ENCODE peak calls at places on chromosomes 12 and 14, in five cellular contexts. One of them, this sample, is unnamed. For H3K36me3, the result is how much of the 10 kb centered on the place peaks cover.

GRCh38 chr14:36254020-36254614 is 66.3 kb downstream of the MBIP start:
- DNase-seq in prostate gland: no peak
- DNase-seq in stomach: no peak
- DNase-seq in K562: no peak
- DNase-seq in tibial nerve: no peak
- DNase-seq in this sample: no peak

GRCh38 chr12:120972870-120973543 is 5.3 kb upstream of the HNF1A start:
- DNase-seq in prostate gland: no peak
- DNase-seq in stomach: no peak
- DNase-seq in K562: no peak
- DNase-seq in tibial nerve: no peak
- DNase-seq in this sample: no peak

GRCh38 chr12:92272301-92272964 is 126.8 kb upstream of the BTG1 start:
- DNase-seq in prostate gland: peak
- DNase-seq in stomach: no peak
- DNase-seq in K562: no peak
- DNase-seq in tibial nerve: no peak
- DNase-seq in this sample: no peak

GRCh38 chr14:99716091-99716849 is 32.2 kb downstream of the CYP46A1 start:
- DNase-seq in prostate gland: no peak
- DNase-seq in stomach: no peak
- DNase-seq in K562: no peak
- DNase-seq in tibial nerve: no peak
- DNase-seq in this sample: peak

GRCh38 chr14:77306406-77307098 is 14.1 kb downstream of the POMT2 start:
- DNase-seq in prostate gland: no peak
- DNase-seq in stomach: no peak
- DNase-seq in K562: no peak
- DNase-seq in tibial nerve: no peak
- DNase-seq in this sample: no peak

GRCh38 chr14:53640695-53641094 is 315.9 kb downstream of the BMP4 start:
- DNase-seq in prostate gland: no peak
- DNase-seq in stomach: no peak
- DNase-seq in K562: no peak
- DNase-seq in tibial nerve: no peak
- DNase-seq in this sample: no peak

GRCh38 chr12:77161944-77162343 is 96.6 kb upstream of the E2F7 start:
- DNase-seq in prostate gland: no peak
- DNase-seq in stomach: no peak
- DNase-seq in K562: no peak
- DNase-seq in tibial nerve: no peak
- DNase-seq in this sample: no peak

GRCh38 chr14:33738481-33738880 is 212.4 kb downstream of the EGLN3 start:
- DNase-seq in prostate gland: no peak
- DNase-seq in stomach: no peak
- DNase-seq in K562: no peak
- DNase-seq in tibial nerve: no peak
- DNase-seq in this sample: no peak

GRCh38 chr14:67514650-67515385 is 18.3 kb upstream of the PLEKHH1 start:
- DNase-seq in prostate gland: no peak
- DNase-seq in stomach: peak
- DNase-seq in K562: peak
- DNase-seq in tibial nerve: no peak
- DNase-seq in this sample: peak

DNA sequence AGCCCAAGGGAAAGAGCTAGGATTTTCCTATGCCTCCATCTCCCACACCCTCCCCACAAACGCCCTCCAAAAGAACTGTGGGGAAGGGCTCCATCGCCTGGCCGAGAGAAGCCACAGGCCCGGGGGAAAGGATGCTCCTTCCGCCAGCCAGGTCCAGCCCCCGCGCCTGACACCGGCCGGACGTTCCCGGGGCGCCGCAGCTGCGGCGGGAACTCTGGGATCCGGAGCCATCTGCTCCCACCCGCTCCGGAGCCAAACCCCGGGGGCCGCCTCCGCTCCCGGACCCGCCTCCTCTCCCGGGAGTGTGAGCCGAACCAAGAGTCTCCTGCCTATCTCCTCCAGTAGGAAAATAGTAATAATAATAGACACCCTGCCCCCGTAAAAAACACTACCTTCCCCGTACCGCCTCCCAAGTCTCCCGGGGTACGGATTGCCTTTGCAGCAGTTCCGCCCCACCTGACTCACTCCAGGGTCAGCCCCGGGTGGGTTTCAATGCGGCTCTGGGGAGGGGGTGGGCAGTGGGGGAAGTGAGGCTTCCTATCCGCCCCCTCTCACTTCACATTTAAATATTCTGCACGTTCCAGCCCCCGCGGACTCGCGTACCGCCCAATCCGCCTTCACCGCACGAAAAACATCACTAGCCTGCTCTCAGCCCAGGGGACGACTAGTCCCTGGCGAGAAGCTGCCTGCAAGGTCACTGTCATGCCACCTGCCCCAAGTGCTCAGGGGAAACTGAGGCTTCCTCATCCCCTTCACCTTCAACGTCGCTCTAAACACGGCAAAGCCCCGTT is 2.4 kb downstream of the AGAP2 start:
- DNase-seq in prostate gland: no peak
- DNase-seq in stomach: no peak
- DNase-seq in K562: peak
- DNase-seq in tibial nerve: no peak
- DNase-seq in this sample: no peak
- H3K36me3 ChIP-seq in prostate gland: under half
- H3K36me3 ChIP-seq in stomach: under half
- H3K36me3 ChIP-seq in K562: under half
- H3K36me3 ChIP-seq in tibial nerve: under half
- H3K36me3 ChIP-seq in this sample: under half

GRCh38 chr12:96108321-96108720 is 72.9 kb upstream of the LTA4H start:
- DNase-seq in prostate gland: no peak
- DNase-seq in stomach: no peak
- DNase-seq in K562: no peak
- DNase-seq in tibial nerve: no peak
- DNase-seq in this sample: peak
- TF ChIP-seq POLR2A in prostate gland: no peak
- TF ChIP-seq POLR2A in stomach: no peak
- TF ChIP-seq POLR2A in K562: no peak
- TF ChIP-seq POLR2A in tibial nerve: no peak
- TF ChIP-seq POLR2A in this sample: no peak

GRCh38 chr12:12206776-12207388 is 60.0 kb downstream of the LRP6 start:
- DNase-seq in prostate gland: no peak
- DNase-seq in stomach: no peak
- DNase-seq in K562: no peak
- DNase-seq in tibial nerve: no peak
- DNase-seq in this sample: no peak
- TF ChIP-seq CTCF in prostate gland: no peak
- TF ChIP-seq CTCF in stomach: no peak
- TF ChIP-seq CTCF in K562: no peak
- TF ChIP-seq CTCF in tibial nerve: no peak
- TF ChIP-seq CTCF in this sample: no peak

GRCh38 chr12:121980211-121980891 is 41.3 kb upstream of the BCL7A start:
- DNase-seq in prostate gland: no peak
- DNase-seq in stomach: no peak
- DNase-seq in K562: no peak
- DNase-seq in tibial nerve: no peak
- DNase-seq in this sample: no peak
- H3K36me3 ChIP-seq in prostate gland: under half
- H3K36me3 ChIP-seq in stomach: under half
- H3K36me3 ChIP-seq in K562: under half
- H3K36me3 ChIP-seq in tibial nerve: under half
- H3K36me3 ChIP-seq in this sample: under half

GRCh38 chr12:132557291-132557968 is 53.0 kb downstream of the LRCOL1 start:
- DNase-seq in prostate gland: no peak
- DNase-seq in stomach: no peak
- DNase-seq in K562: no peak
- DNase-seq in tibial nerve: no peak
- DNase-seq in this sample: no peak

GRCh38 chr12:132559652-132560420 is 50.5 kb downstream of the LRCOL1 start:
- DNase-seq in prostate gland: peak
- DNase-seq in stomach: peak
- DNase-seq in K562: peak
- DNase-seq in tibial nerve: no peak
- DNase-seq in this sample: peak

GRCh38 chr12:132558861-132559623 is 51.3 kb downstream of the LRCOL1 start:
- DNase-seq in prostate gland: no peak
- DNase-seq in stomach: no peak
- DNase-seq in K562: no peak
- DNase-seq in tibial nerve: no peak
- DNase-seq in this sample: no peak

GRCh38 chr12:132556801-132557200 is 53.6 kb downstream of the LRCOL1 start:
- DNase-seq in prostate gland: no peak
- DNase-seq in stomach: no peak
- DNase-seq in K562: no peak
- DNase-seq in tibial nerve: no peak
- DNase-seq in this sample: no peak

GRCh38 chr12:132557969-132558856 is 52.2 kb downstream of the LRCOL1 start:
- DNase-seq in prostate gland: no peak
- DNase-seq in stomach: no peak
- DNase-seq in K562: no peak
- DNase-seq in tibial nerve: no peak
- DNase-seq in this sample: peak
- TF ChIP-seq POLR2A in prostate gland: no peak
- TF ChIP-seq POLR2A in stomach: no peak
- TF ChIP-seq POLR2A in K562: no peak
- TF ChIP-seq POLR2A in tibial nerve: no peak
- TF ChIP-seq POLR2A in this sample: no peak

GRCh38 chr14:90447720-90448497 is 51.1 kb downstream of the CALM1 start:
- DNase-seq in prostate gland: no peak
- DNase-seq in stomach: no peak
- DNase-seq in K562: peak
- DNase-seq in tibial nerve: no peak
- DNase-seq in this sample: no peak
- TF ChIP-seq CTCF in prostate gland: no peak
- TF ChIP-seq CTCF in stomach: no peak
- TF ChIP-seq CTCF in K562: no peak
- TF ChIP-seq CTCF in tibial nerve: no peak
- TF ChIP-seq CTCF in this sample: no peak

GRCh38 chr14:55654233-55654632 is 74.2 kb downstream of the KTN1 start:
- DNase-seq in prostate gland: no peak
- DNase-seq in stomach: no peak
- DNase-seq in K562: no peak
- DNase-seq in tibial nerve: no peak
- DNase-seq in this sample: no peak

GRCh38 chr14:55645148-55645547 is 65.1 kb downstream of the KTN1 start:
- DNase-seq in prostate gland: no peak
- DNase-seq in stomach: no peak
- DNase-seq in K562: no peak
- DNase-seq in tibial nerve: no peak
- DNase-seq in this sample: no peak

GRCh38 chr14:55645845-55646832 is 66.1 kb downstream of the KTN1 start:
- DNase-seq in prostate gland: no peak
- DNase-seq in stomach: no peak
- DNase-seq in K562: no peak
- DNase-seq in tibial nerve: no peak
- DNase-seq in this sample: no peak

DNA sequence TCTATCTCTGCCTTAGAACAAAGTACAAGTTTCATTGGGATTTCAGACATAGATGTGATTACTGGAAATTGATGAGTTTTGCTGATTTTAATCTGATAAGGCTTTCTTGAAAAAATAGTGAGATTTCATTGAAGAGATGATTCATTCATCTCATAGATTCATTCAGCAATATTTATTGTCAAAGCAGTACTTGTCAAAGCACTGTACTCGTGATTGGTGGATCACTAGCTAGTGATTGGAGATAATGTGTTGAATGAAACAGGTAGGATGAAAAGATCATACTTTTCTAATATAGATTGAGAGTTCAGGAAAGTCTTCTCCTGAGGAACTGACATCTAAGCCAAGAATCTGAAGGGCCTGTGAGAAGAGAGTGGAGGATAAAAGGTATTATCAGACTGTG is 71.0 kb downstream of the KTN1 start:
- DNase-seq in prostate gland: no peak
- DNase-seq in stomach: no peak
- DNase-seq in K562: no peak
- DNase-seq in tibial nerve: no peak
- DNase-seq in this sample: no peak
- H3K36me3 ChIP-seq in prostate gland: under half
- H3K36me3 ChIP-seq in stomach: half or more
- H3K36me3 ChIP-seq in K562: half or more
- H3K36me3 ChIP-seq in tibial nerve: under half
- H3K36me3 ChIP-seq in this sample: under half

GRCh38 chr12:52896190-52897100 is 8.4 kb downstream of the KRT8 start:
- DNase-seq in prostate gland: no peak
- DNase-seq in stomach: no peak
- DNase-seq in K562: no peak
- DNase-seq in tibial nerve: no peak
- DNase-seq in this sample: no peak
- TF ChIP-seq POLR2A in prostate gland: no peak
- TF ChIP-seq POLR2A in stomach: no peak
- TF ChIP-seq POLR2A in K562: peak
- TF ChIP-seq POLR2A in tibial nerve: no peak
- TF ChIP-seq POLR2A in this sample: no peak

DNA sequence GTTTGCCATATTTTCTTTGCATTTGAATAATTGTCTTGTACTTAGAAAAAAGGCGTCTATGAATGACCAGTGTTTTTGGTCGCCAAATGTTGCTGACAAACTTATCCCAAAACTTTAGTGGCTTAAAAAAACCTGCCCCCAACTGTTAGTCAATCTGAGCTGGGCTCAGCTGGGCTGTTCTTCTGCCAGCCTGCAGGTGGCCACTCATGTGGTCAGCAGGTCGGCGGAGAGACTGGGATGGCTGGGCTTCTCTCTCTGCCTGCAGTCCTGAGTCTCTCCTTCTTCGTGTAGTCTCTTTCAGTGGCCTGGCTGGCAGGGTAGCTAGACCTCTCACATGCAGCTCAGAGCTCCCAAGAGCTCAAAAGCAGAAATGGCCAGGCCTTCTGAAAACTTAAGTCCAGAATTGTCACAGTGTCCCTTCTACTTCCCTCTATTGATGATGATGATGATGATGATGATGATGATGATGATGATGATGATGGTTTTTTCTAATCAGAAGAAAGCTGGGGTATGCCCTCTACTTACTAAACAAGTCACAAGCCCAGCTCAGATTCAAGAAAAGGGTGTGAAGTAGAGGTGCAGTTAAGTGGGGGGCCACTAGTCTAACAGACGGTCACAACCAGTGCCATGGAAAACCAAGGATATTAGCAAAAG is 87.9 kb downstream of the PTPN11 start:
- DNase-seq in prostate gland: no peak
- DNase-seq in stomach: no peak
- DNase-seq in K562: no peak
- DNase-seq in tibial nerve: no peak
- DNase-seq in this sample: no peak
- TF ChIP-seq CTCF in prostate gland: no peak
- TF ChIP-seq CTCF in stomach: no peak
- TF ChIP-seq CTCF in K562: peak
- TF ChIP-seq CTCF in tibial nerve: no peak
- TF ChIP-seq CTCF in this sample: no peak

This sample was measured in Peyer's patch.